ENCODE peak calls at places on chromosomes 6 and 20, in four cellular contexts. I is GM12878, G is K562, Q is SK-N-SH. W is an unnamed sample.

GRCh38 chr6:15500078-15500740 is 162.6 kb downstream of the DTNBP1 start:
- DNase-seq in Q (no peak), G (no peak), I (no peak), W (no peak)

GRCh38 chr20:10419550-10420133 is 14.4 kb downstream of the MKKS start:
- DNase-seq in G (peak), Q (no peak), I (no peak), W (peak)

GRCh38 chr20:828987-829386 is 4.5 kb upstream of the FAM110A start:
- DNase-seq in G (peak), Q (peak), I (no peak), W (no peak)

GRCh38 chr6:83221886-83222479 is 28.8 kb downstream of the RWDD2A start:
- DNase-seq in I (no peak), Q (peak), G (peak), W (peak)

GRCh38 chr20:49179368-49180277 is 8.5 kb downstream of the STAU1 start:
- DNase-seq in I (no peak), Q (no peak), G (no peak), W (no peak)

GRCh38 chr6:20404641-20405032 is 3.0 kb downstream of the E2F3 start:
- DNase-seq in Q (peak), G (peak), I (peak), W (peak)

GRCh38 chr6:37699138-37699766 is 1.6 kb upstream of the MDGA1 start:
- DNase-seq in G (peak), Q (no peak), I (no peak), W (no peak)

GRCh38 chr6:17721671-17722070 is 14.9 kb upstream of the NUP153 start:
- DNase-seq in Q (no peak), G (no peak), I (no peak), W (no peak)

GRCh38 chr20:45444050-45444449 is 25.5 kb upstream of the WFDC2 start:
- DNase-seq in I (no peak), G (no peak), Q (no peak), W (no peak)

DNA sequence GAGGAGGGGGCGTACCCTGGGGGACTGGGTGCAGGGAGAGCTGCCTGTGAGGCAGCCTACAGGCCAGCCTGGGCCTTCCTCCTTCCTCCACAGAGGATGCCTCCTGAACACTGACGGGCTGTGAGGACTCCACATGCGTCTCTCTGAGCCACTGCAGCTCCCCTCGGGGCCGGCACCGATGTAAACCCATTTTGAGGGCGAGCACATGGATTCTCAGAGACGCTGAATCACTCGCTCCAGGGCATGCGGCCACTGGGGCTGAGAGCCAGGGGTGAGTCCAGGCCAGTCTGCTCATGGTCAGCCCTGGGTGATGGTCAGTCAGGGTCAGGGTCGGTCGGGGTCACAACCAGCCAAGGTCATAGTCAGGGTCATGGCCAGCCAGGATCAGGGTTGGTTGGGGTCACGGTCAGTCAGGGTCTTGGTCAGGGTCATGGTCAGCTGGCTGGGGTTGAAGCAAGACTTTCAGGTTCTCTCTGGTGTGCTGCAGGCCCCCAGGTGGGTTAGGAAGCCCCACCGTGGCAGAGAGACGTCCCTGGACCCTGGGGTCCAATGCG is 14.7 kb upstream of the RBBP8NL start:
- DNase-seq in I (no peak), Q (no peak), G (no peak), W (no peak)
- TF ChIP-seq RCOR1 in I (no peak), Q (no peak), G (no peak), W (no peak)

DNA sequence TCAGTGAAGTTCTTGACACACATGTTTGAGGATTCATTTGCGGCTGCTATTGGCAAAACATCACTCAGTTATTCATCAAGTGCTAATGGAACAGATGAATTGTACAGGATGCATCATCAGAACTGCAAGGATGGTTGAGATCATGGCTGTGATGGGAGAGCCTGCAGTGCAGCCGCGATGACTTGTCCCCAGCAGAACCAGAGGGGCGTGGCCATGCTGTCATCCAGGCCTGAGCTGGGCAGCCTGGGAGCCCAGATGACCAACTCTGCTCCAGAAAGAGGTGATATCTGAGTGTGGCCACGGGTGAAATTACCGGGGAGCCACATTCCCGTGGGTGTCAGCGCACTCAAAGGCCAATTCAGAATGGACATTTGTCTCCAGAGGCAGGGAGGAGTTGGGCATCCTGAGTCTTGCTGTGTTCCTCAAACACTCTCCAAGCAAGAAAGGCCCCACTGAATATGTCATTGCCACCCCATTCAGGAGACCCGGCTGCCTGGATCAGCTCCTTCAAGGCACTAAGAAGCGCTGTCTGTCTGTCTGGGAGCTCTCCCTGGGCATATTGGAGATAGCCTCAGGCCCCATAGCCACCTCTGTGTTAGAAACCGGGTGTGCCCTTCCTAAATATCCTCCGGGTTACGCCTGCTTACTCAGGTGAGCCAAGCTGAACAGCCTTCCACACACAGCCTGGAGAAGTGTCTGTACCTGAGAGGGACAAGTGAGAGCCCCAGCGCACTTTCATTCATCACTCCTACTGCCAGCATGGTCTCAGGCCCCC is 66.7 kb downstream of the SYNDIG1 start:
- DNase-seq in G (no peak), Q (no peak), I (no peak), W (no peak)
- TF ChIP-seq RCOR1 in G (no peak), Q (no peak), I (no peak), W (no peak)

DNA sequence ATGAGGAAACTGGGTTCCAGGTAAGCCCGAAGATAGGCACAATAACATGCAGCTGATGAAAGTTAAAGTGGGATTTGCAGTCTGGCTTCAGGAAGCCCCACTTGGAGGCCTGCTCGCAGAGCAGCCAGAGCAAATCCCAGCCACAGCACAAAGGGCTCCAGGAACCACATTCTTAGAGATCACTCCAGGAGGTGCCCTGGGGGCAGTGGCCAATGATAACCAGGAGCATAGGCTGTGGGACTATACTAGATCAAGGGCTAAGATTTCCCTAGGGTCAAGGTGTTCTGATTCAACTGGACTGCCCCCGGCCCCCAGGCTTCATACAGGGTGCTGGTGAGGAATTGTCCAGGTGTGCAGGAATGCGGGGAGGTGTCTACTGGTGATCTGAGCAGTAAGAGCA is 133.9 kb upstream of the PTPRT start:
- DNase-seq in Q (no peak), G (no peak), I (no peak), W (no peak)
- TF ChIP-seq RCOR1 in Q (no peak), G (no peak), I (no peak), W (no peak)

DNA sequence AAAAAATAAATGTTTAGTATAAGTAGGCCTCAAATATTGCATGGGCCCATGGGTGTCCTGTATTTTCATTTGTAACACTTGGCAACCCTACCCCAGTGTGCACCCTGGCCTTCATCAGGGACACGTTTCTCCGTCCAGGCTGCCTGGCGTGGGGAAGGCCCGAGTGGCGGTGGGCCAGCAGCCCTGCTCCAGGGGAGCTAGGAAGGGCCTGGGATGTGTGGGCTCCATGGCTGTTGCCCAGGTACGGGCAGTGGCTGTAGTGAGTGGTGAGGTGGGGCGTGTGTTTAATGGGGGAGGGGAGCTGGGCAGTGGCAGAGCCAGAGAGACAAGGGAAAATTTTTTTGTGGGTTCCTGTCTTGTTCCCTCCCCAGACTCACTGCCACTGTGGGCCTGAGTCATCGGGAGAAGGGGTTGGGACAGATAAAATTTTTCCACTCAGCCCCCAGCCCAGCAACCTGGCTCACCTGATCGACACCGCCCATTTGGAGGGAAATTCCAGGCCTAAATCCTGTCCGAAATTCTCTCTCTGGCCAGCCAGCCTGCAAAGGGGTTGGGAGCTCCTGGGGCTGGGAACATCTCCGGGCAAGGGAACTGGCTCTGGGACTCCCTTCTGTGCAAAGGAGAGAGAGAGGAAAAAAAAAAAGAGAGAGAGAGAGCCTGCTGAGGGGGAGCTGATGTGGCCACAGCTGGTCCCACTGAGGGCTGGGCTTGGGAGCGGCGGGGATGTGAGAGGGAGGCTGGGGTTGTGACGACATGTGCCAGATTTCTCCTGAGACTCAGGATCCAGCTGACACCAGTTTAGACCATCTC is 32.5 kb upstream of the VEGFA start:
- DNase-seq in Q (peak), G (peak), I (no peak), W (no peak)
- TF ChIP-seq RCOR1 in Q (no peak), G (no peak), I (no peak), W (no peak)

GRCh38 chr20:17635846-17636245 is 46.2 kb downstream of the RRBP1 start:
- DNase-seq in G (no peak), Q (no peak), I (no peak), W (no peak)

GRCh38 chr20:17637985-17638640 is 43.9 kb downstream of the RRBP1 start:
- DNase-seq in I (no peak), G (no peak), Q (no peak), W (no peak)

GRCh38 chr20:17638835-17639407 is 43.1 kb downstream of the RRBP1 start:
- DNase-seq in I (no peak), G (no peak), Q (no peak), W (no peak)

GRCh38 chr20:17636523-17637412 is 45.3 kb downstream of the RRBP1 start:
- DNase-seq in Q (peak), I (no peak), G (no peak), W (no peak)

DNA sequence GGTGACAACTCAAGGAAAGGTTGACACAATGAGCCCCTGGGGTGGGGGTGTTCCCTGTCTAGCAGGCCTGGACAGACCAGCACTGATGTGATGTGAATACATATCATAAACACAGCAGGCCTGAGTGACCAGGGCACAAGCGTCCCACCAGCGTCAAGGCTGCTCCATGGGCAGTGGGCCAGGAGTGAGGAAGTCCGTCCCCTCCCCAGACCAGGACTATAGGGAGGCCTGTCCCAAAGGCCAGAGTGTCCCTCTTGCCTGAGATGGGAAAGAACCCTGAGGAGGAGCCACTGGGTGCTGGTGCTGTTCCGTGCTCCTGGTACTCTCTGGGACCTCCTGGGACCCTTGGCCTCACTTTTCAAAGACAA is 44.6 kb downstream of the RRBP1 start:
- DNase-seq in Q (no peak), G (no peak), I (no peak), W (no peak)
- TF ChIP-seq RCOR1 in Q (no peak), G (no peak), I (no peak), W (no peak)

GRCh38 chr6:137657351-137657911 is 163.2 kb upstream of the OLIG3 start:
- DNase-seq in I (no peak), G (no peak), Q (no peak), W (peak)
- TF ChIP-seq RCOR1 in I (no peak), G (no peak), Q (no peak), W (no peak)

DNA sequence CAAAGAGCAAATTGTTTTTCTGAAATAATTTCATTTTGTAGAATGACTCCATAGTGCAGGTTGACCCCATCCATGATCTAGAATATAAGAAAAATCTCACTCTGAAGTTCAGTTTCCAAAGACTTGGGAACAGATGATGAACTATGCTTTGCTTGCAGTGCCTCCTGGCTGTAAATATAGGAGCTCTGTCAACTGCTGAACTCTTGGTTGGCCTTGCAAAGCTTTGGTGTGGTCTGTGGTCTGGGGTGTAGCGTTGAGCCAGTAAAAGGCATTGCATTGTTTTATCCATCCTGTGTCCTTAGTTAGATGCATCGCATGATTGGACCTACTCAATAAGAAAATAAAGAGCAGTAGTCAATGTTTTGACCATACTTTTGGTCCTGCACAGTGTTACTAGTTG is 104.0 kb downstream of the PLCB4 start:
- DNase-seq in Q (no peak), G (peak), I (no peak), W (peak)
- TF ChIP-seq RCOR1 in Q (no peak), G (no peak), I (no peak), W (no peak)

DNA sequence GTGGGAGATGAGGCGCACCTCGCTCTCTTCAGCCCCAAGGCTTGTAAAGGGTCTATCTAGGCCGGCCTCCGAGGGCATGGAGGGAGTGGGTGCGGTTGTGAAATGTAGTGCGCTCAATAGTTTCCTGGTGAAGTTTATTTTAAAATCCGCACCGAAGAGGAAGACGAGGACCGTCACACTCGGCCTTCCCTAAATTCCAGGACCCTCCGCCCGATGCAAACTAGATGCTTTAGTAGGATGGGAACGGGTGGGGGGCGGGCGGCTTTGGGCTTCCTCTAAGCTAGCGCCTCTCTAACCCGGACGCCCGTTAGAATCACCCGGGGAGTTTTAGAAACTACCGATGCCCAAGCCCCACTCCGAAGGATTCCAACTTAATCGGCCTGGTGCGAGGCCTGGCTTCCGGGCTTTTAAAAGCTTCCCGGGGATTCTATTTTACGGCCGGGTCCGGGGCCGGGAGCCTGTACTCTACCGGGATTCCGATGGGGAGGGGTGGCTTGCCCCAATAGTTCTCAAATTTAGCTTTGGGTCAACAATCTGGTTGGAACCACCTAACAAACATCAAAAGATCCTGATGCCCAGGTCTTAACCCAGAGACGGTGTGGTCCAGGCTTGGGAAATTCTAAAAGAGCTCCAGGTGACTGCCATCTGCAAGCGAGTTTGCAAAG is 548 bp upstream of the BCAS4 start:
- DNase-seq in G (no peak), I (no peak), Q (no peak), W (no peak)
- TF ChIP-seq RCOR1 in G (no peak), I (no peak), Q (no peak), W (no peak)

GRCh38 chr20:23657202-23657601 is 19.4 kb upstream of the CST3 start:
- DNase-seq in Q (no peak), I (no peak), G (no peak), W (no peak)

GRCh38 chr20:23658336-23658735 is 20.6 kb upstream of the CST3 start:
- DNase-seq in G (no peak), Q (no peak), I (no peak), W (no peak)

GRCh38 chr20:23655551-23656211 is 17.9 kb upstream of the CST3 start:
- DNase-seq in Q (no peak), I (no peak), G (no peak), W (no peak)

GRCh38 chr20:23654722-23655121 is 17.0 kb upstream of the CST3 start:
- DNase-seq in I (no peak), Q (no peak), G (no peak), W (no peak)

GRCh38 chr20:23656372-23656771 is 18.6 kb upstream of the CST3 start:
- DNase-seq in I (no peak), G (no peak), Q (no peak), W (no peak)
- TF ChIP-seq RCOR1 in I (no peak), G (no peak), Q (no peak), W (no peak)

GRCh38 chr20:62733891-62734290 is 25.3 kb downstream of the NTSR1 start:
- DNase-seq in Q (no peak), I (no peak), G (no peak), W (no peak)

GRCh38 chr20:62735331-62735821 is 26.7 kb downstream of the NTSR1 start:
- DNase-seq in G (peak), Q (no peak), I (no peak), W (no peak)

GRCh38 chr20:62736026-62736406 is 27.4 kb downstream of the NTSR1 start:
- DNase-seq in G (no peak), Q (no peak), I (no peak), W (no peak)

GRCh38 chr20:62734336-62734735 is 25.7 kb downstream of the NTSR1 start:
- DNase-seq in Q (no peak), I (no peak), G (no peak), W (no peak)

DNA sequence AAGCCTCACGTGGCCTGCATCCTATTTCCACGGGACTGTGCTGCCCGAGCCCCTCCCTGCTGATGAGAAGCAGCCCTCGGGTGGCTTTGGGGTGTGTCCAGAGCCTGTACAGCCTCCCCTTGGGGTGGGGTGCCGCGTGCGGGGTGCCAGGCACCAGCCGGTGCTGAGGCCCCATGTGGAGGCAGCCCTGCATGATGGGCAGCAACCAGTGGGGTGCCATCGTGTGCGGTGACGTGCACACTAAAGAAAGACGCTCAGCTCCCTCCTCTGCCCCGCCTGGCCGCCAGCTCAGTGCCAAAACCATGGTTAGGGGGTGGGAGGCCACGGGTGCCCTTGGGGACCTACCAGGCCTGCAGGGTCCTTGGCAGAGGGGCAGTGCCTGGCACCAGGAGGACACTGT is 26.2 kb downstream of the NTSR1 start:
- DNase-seq in G (no peak), I (no peak), Q (no peak), W (no peak)
- TF ChIP-seq RCOR1 in G (no peak), I (no peak), Q (no peak), W (no peak)